ENCODE peak calls at places on chromosomes 16 and 17, in eight cellular contexts. D, U, T, H, O, E, C and B are unnamed samples.

GRCh38 chr17:79104898-79105600 is 30.4 kb downstream of the ENGASE start:
- DNase-seq in D (no peak), U (no peak), T (no peak), H (no peak), O (no peak), E (no peak), C (no peak), B (no peak)

GRCh38 chr17:17587614-17588336 is 3.7 kb downstream of the PEMT start:
- DNase-seq in D (no peak), U (no peak), T (no peak), H (no peak), O (peak; percentile 42), E (no peak), C (peak; percentile 55), B (no peak)

GRCh38 chr16:83992624-83993023 is 24.6 kb downstream of the NECAB2 start:
- DNase-seq in D (peak; percentile 62), U (no peak), T (peak; percentile 60), H (peak; percentile 41), O (peak; percentile 55), E (peak; percentile 36), C (peak; percentile 59), B (no peak)

GRCh38 chr17:8223356-8224063 is 13.1 kb upstream of the AURKB start:
- DNase-seq in D (no peak), U (peak; percentile 84), T (peak; percentile 16), H (peak; percentile 43), O (peak; percentile 67), E (peak; percentile 59), C (peak; percentile 77), B (no peak)

GRCh38 chr16:2959206-2959605 is 4.9 kb upstream of the KREMEN2 start:
- DNase-seq in D (no peak), U (no peak), T (no peak), H (no peak), O (no peak), E (no peak), C (no peak), B (no peak)

GRCh38 chr16:80556481-80556880 is 15.7 kb downstream of the DYNLRB2 start:
- DNase-seq in D (no peak), U (no peak), T (no peak), H (no peak), O (no peak), E (no peak), C (no peak), B (no peak)

GRCh38 chr16:4053663-4054479 is 62.4 kb downstream of the ADCY9 start:
- DNase-seq in D (no peak), U (peak; percentile 84), T (peak; percentile 72), H (peak; percentile 91), O (peak; percentile 97), E (no peak), C (peak; percentile 85), B (peak; percentile 81)

GRCh38 chr17:45893725-45894021 is 681 bp upstream of the MAPT start:
- DNase-seq in D (no peak), U (no peak), T (no peak), H (no peak), O (no peak), E (no peak), C (no peak), B (no peak)

GRCh38 chr17:38628441-38628840 is 22.7 kb upstream of the SRCIN1 start:
- DNase-seq in D (no peak), U (peak; percentile 27), T (no peak), H (no peak), O (peak; percentile 24), E (no peak), C (no peak), B (no peak)

GRCh38 chr16:77993586-77993985 is 28.8 kb upstream of the CLEC3A start:
- DNase-seq in D (no peak), U (no peak), T (no peak), H (no peak), O (no peak), E (no peak), C (no peak), B (no peak)

GRCh38 chr16:89264800-89265550 is 47.5 kb downstream of the ZNF778 start:
- DNase-seq in D (no peak), U (no peak), T (no peak), H (no peak), O (no peak), E (no peak), C (no peak), B (no peak)

GRCh38 chr17:68378202-68379149 is 78.8 kb downstream of the WIPI1 start:
- DNase-seq in D (peak; percentile 30), U (peak; percentile 95), T (peak; percentile 86), H (peak; percentile 20), O (peak; percentile 93), E (peak; percentile 48), C (peak; percentile 97), B (no peak)

GRCh38 chr17:60766778-60767190 is 89.1 kb downstream of the BCAS3 start:
- DNase-seq in D (no peak), U (no peak), T (no peak), H (no peak), O (no peak), E (no peak), C (no peak), B (no peak)

GRCh38 chr17:20981046-20981920 is 61.5 kb downstream of the USP22 start:
- DNase-seq in D (no peak), U (no peak), T (no peak), H (no peak), O (no peak), E (no peak), C (no peak), B (no peak)